ENCODE peak calls at places on chromosomes 5 and 9, in five cellular contexts. One of them, this sample, is unnamed.

GRCh38 chr9:138097501-138097991 is 220.0 kb downstream of the CACNA1B start:
- DNase-seq in K562: no peak
- DNase-seq in A549: no peak
- DNase-seq in endothelial cell of umbilical vein: no peak
- DNase-seq in GM12878: no peak
- DNase-seq in this sample: no peak

GRCh38 chr5:159705948-159706347 is 210.3 kb upstream of the ADRA1B start:
- DNase-seq in GM12878: no peak
- DNase-seq in endothelial cell of umbilical vein: no peak
- DNase-seq in K562: no peak
- DNase-seq in A549: no peak
- DNase-seq in this sample: no peak

GRCh38 chr5:151115272-151115905 is 34.6 kb upstream of the TNIP1 start:
- DNase-seq in A549: peak
- DNase-seq in GM12878: no peak
- DNase-seq in endothelial cell of umbilical vein: peak
- DNase-seq in K562: peak
- DNase-seq in this sample: peak

GRCh38 chr9:129617167-129617566 is 3.7 kb downstream of the C9orf50 start:
- DNase-seq in endothelial cell of umbilical vein: peak
- DNase-seq in K562: no peak
- DNase-seq in A549: peak
- DNase-seq in GM12878: no peak
- DNase-seq in this sample: no peak

GRCh38 chr5:169190860-169191259 is 110.1 kb downstream of the SLIT3 start:
- DNase-seq in A549: no peak
- DNase-seq in GM12878: no peak
- DNase-seq in K562: no peak
- DNase-seq in endothelial cell of umbilical vein: no peak
- DNase-seq in this sample: no peak

GRCh38 chr9:133130721-133131244 is 9.7 kb upstream of the RALGDS start:
- DNase-seq in GM12878: no peak
- DNase-seq in A549: no peak
- DNase-seq in K562: no peak
- DNase-seq in endothelial cell of umbilical vein: no peak
- DNase-seq in this sample: no peak

GRCh38 chr5:66645039-66645438 is 48.8 kb downstream of the MAST4 start:
- DNase-seq in A549: no peak
- DNase-seq in K562: no peak
- DNase-seq in GM12878: no peak
- DNase-seq in endothelial cell of umbilical vein: no peak
- DNase-seq in this sample: no peak

GRCh38 chr9:114745108-114745848 is 60.6 kb downstream of the TNFSF15 start:
- DNase-seq in A549: no peak
- DNase-seq in K562: no peak
- DNase-seq in endothelial cell of umbilical vein: peak
- DNase-seq in GM12878: no peak
- DNase-seq in this sample: no peak

GRCh38 chr9:3263698-3264097 is 262.1 kb downstream of the RFX3 start:
- DNase-seq in A549: no peak
- DNase-seq in K562: no peak
- DNase-seq in GM12878: no peak
- DNase-seq in endothelial cell of umbilical vein: no peak
- DNase-seq in this sample: no peak

GRCh38 chr9:134162212-134162775 is 2.1 kb downstream of the RNU6ATAC start:
- DNase-seq in A549: no peak
- DNase-seq in endothelial cell of umbilical vein: no peak
- DNase-seq in GM12878: no peak
- DNase-seq in K562: no peak
- DNase-seq in this sample: no peak

GRCh38 chr5:74200560-74200959 is 440.0 kb downstream of the ENC1 start:
- DNase-seq in GM12878: no peak
- DNase-seq in endothelial cell of umbilical vein: no peak
- DNase-seq in A549: no peak
- DNase-seq in K562: no peak
- DNase-seq in this sample: no peak

GRCh38 chr5:181133610-181134231 is 2.8 kb upstream of the OR2V1 start:
- DNase-seq in endothelial cell of umbilical vein: peak
- DNase-seq in A549: peak
- DNase-seq in K562: peak
- DNase-seq in GM12878: no peak
- DNase-seq in this sample: no peak

GRCh38 chr9:82191082-82191481 is 202.5 kb downstream of the SPATA31D1 start:
- DNase-seq in endothelial cell of umbilical vein: no peak
- DNase-seq in K562: no peak
- DNase-seq in GM12878: no peak
- DNase-seq in A549: no peak
- DNase-seq in this sample: no peak

GRCh38 chr5:36820900-36821299 is 55.7 kb upstream of the NIPBL start:
- DNase-seq in GM12878: no peak
- DNase-seq in K562: peak
- DNase-seq in A549: no peak
- DNase-seq in endothelial cell of umbilical vein: no peak
- DNase-seq in this sample: peak

GRCh38 chr9:133918123-133918813 is 73.9 kb downstream of the VAV2 start:
- DNase-seq in GM12878: no peak
- DNase-seq in A549: no peak
- DNase-seq in endothelial cell of umbilical vein: peak
- DNase-seq in K562: no peak
- DNase-seq in this sample: no peak

GRCh38 chr9:132011896-132012295 is 67.8 kb downstream of the MED27 start:
- DNase-seq in endothelial cell of umbilical vein: no peak
- DNase-seq in K562: no peak
- DNase-seq in A549: no peak
- DNase-seq in GM12878: no peak
- DNase-seq in this sample: no peak

GRCh38 chr5:171272996-171273970 is 35.8 kb upstream of the TLX3 start:
- DNase-seq in K562: peak
- DNase-seq in A549: no peak
- DNase-seq in GM12878: no peak
- DNase-seq in endothelial cell of umbilical vein: peak
- DNase-seq in this sample: peak

GRCh38 chr5:131129306-131129705 is 35.8 kb downstream of the HINT1 start:
- DNase-seq in endothelial cell of umbilical vein: no peak
- DNase-seq in A549: no peak
- DNase-seq in GM12878: no peak
- DNase-seq in K562: no peak
- DNase-seq in this sample: no peak

GRCh38 chr9:21836437-21837161 is 34.2 kb downstream of the MTAP start:
- DNase-seq in endothelial cell of umbilical vein: peak
- DNase-seq in A549: no peak
- DNase-seq in GM12878: no peak
- DNase-seq in K562: no peak
- DNase-seq in this sample: no peak

GRCh38 chr5:94993501-94993900 is 291.4 kb downstream of the MCTP1 start:
- DNase-seq in A549: no peak
- DNase-seq in GM12878: no peak
- DNase-seq in K562: no peak
- DNase-seq in endothelial cell of umbilical vein: no peak
- DNase-seq in this sample: no peak

GRCh38 chr5:102738037-102738436 is 17.1 kb upstream of the PAM start:
- DNase-seq in GM12878: no peak
- DNase-seq in A549: no peak
- DNase-seq in endothelial cell of umbilical vein: no peak
- DNase-seq in K562: no peak
- DNase-seq in this sample: no peak

GRCh38 chr5:139415221-139415861 is 11.5 kb upstream of the SPATA24 start:
- DNase-seq in A549: no peak
- DNase-seq in endothelial cell of umbilical vein: no peak
- DNase-seq in K562: no peak
- DNase-seq in GM12878: no peak
- DNase-seq in this sample: no peak

GRCh38 chr5:129419292-129419691 is 40.8 kb upstream of the ADAMTS19 start:
- DNase-seq in A549: no peak
- DNase-seq in GM12878: no peak
- DNase-seq in K562: no peak
- DNase-seq in endothelial cell of umbilical vein: no peak
- DNase-seq in this sample: no peak

GRCh38 chr9:21964925-21965385 is 29.2 kb downstream of the CDKN2A start:
- DNase-seq in K562: no peak
- DNase-seq in endothelial cell of umbilical vein: peak
- DNase-seq in GM12878: no peak
- DNase-seq in A549: no peak
- DNase-seq in this sample: no peak

GRCh38 chr5:90932052-90932699 is 373.6 kb downstream of the ADGRV1 start:
- DNase-seq in A549: peak
- DNase-seq in GM12878: peak
- DNase-seq in endothelial cell of umbilical vein: peak
- DNase-seq in K562: peak
- DNase-seq in this sample: peak
- TF ChIP-seq MYC in A549: no peak
- TF ChIP-seq MYC in GM12878: no peak
- TF ChIP-seq MYC in endothelial cell of umbilical vein: no peak
- TF ChIP-seq MYC in K562: no peak
- TF ChIP-seq MYC in this sample: no peak

DNA sequence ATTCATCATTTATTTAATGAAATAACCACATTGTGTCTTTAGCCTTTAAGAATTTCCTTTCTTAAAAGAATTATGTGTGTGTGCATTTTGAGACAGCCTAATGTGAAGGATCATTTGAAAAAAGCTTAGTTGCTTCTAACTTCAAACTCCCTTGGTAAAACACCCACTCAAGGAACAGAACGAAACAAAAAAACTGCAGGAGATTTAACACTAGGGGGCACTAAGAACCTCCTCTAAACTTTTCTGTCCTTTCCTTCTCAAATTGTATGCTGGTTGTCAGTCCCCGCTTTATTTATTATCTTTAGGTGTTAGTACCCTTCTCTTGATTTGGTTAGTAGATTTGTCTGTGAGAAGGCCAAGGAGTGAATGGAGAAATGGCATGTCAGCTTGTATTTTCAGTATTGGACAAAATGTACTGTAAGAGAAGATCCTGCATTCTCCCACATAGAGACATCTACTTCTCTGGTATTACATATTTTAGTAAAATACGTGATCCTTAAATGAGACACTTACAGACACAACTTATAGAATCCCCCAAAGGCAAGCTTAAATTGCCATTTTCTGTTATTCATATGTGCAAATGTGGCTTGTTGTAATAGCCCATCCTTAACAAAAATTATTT is 229.7 kb downstream of the MRPS30 start:
- DNase-seq in GM12878: no peak
- DNase-seq in A549: peak
- DNase-seq in K562: peak
- DNase-seq in endothelial cell of umbilical vein: peak
- DNase-seq in this sample: peak
- TF ChIP-seq CTCF in GM12878: peak
- TF ChIP-seq CTCF in A549: peak
- TF ChIP-seq CTCF in K562: peak
- TF ChIP-seq CTCF in endothelial cell of umbilical vein: peak
- TF ChIP-seq CTCF in this sample: peak

GRCh38 chr5:42467981-42468524 is 44.8 kb downstream of the GHR start:
- DNase-seq in endothelial cell of umbilical vein: no peak
- DNase-seq in GM12878: no peak
- DNase-seq in K562: no peak
- DNase-seq in A549: no peak
- DNase-seq in this sample: no peak
- H3K4me3 ChIP-seq in endothelial cell of umbilical vein: no peak
- H3K4me3 ChIP-seq in GM12878: no peak
- H3K4me3 ChIP-seq in K562: no peak
- H3K4me3 ChIP-seq in A549: no peak
- H3K4me3 ChIP-seq in this sample: no peak

GRCh38 chr5:71748360-71748759 is 29.3 kb downstream of the CARTPT start:
- DNase-seq in endothelial cell of umbilical vein: no peak
- DNase-seq in A549: no peak
- DNase-seq in GM12878: no peak
- DNase-seq in K562: no peak
- DNase-seq in this sample: no peak
- TF ChIP-seq MYC in endothelial cell of umbilical vein: no peak
- TF ChIP-seq MYC in A549: no peak
- TF ChIP-seq MYC in GM12878: no peak
- TF ChIP-seq MYC in K562: no peak
- TF ChIP-seq MYC in this sample: no peak

This sample was measured in NB4.